ENCODE peak calls at places on chromosomes 1 and 21, in seven cellular contexts. F is brain microvascular endothelial cell, K is WERI-Rb-1, Y is hepatocyte, W is skeletal muscle cell, S is DND-41, A is HFF-Myc. V is an unnamed sample.

GRCh38 chr1:143691400-143691891 is 280.3 kb downstream of the FAM72C start:
- DNase-seq in S (no peak), W (no peak), K (no peak), A (no peak), F (peak; percentile 1), Y (no peak), V (peak; percentile 74)

GRCh38 chr1:55848906-55849305 is 633.7 kb upstream of the USP24 start:
- DNase-seq in Y (no peak), S (no peak), A (no peak), K (no peak), W (no peak), F (peak; percentile 12), V (no peak)

GRCh38 chr1:96416690-96417444 is 304.7 kb upstream of the PTBP2 start:
- DNase-seq in Y (no peak), F (no peak), S (no peak), K (no peak), A (no peak), W (no peak), V (no peak)

GRCh38 chr1:6098303-6099215 is 52.9 kb downstream of the KCNAB2 start:
- DNase-seq in K (no peak), A (peak; percentile 87), Y (no peak), S (no peak), F (no peak), W (peak; percentile 28), V (no peak)

GRCh38 chr1:24562625-24563024 is 6.7 kb downstream of the NCMAP start:
- DNase-seq in S (peak; percentile 10), Y (peak; percentile 57), W (no peak), F (no peak), K (peak; percentile 92), A (no peak), V (no peak)

GRCh38 chr1:183267646-183268431 is 81.8 kb downstream of the LAMC2 start:
- DNase-seq in S (no peak), Y (peak; percentile 32), K (no peak), A (peak; percentile 66), W (peak; percentile 96), F (peak; percentile 87), V (no peak)

GRCh38 chr1:236699366-236699765 is 13.1 kb downstream of the ACTN2 start:
- DNase-seq in W (no peak), S (no peak), F (peak; percentile 16), Y (no peak), K (no peak), A (no peak), V (no peak)

GRCh38 chr1:98458514-98459259 is 202.8 kb upstream of the SNX7 start:
- DNase-seq in A (no peak), K (no peak), S (no peak), F (no peak), W (no peak), Y (no peak), V (no peak)

GRCh38 chr1:102861247-102861646 is 247.1 kb downstream of the COL11A1 start:
- DNase-seq in Y (no peak), W (no peak), F (no peak), K (no peak), S (no peak), A (no peak), V (no peak)

GRCh38 chr1:229572286-229572685 is 13.8 kb upstream of the ABCB10 start:
- DNase-seq in W (no peak), S (no peak), F (no peak), A (no peak), Y (no peak), K (no peak), V (no peak)

GRCh38 chr1:39102537-39103320 is 76.6 kb downstream of the NDUFS5 start:
- DNase-seq in A (peak; percentile 78), K (peak; percentile 32), W (peak; percentile 46), F (peak; percentile 68), S (peak; percentile 63), Y (peak; percentile 78), V (peak; percentile 18)

GRCh38 chr1:44655609-44656008 is 18.7 kb downstream of the TMEM53 start:
- DNase-seq in A (no peak), Y (no peak), F (no peak), S (peak; percentile 17), K (peak; percentile 61), W (no peak), V (peak; percentile 38)

GRCh38 chr1:83764209-83764608 is 234.7 kb downstream of the TTLL7 start:
- DNase-seq in Y (no peak), A (no peak), W (no peak), S (no peak), F (no peak), K (no peak), V (no peak)
- H3K4me3 ChIP-seq in Y (no peak overlapping the region), A (no peak overlapping the region), W (no peak overlapping the region), S (no peak overlapping the region), F (no peak overlapping the region), K (no peak overlapping the region), V (peak overlapping the region; percentile 11)

DNA sequence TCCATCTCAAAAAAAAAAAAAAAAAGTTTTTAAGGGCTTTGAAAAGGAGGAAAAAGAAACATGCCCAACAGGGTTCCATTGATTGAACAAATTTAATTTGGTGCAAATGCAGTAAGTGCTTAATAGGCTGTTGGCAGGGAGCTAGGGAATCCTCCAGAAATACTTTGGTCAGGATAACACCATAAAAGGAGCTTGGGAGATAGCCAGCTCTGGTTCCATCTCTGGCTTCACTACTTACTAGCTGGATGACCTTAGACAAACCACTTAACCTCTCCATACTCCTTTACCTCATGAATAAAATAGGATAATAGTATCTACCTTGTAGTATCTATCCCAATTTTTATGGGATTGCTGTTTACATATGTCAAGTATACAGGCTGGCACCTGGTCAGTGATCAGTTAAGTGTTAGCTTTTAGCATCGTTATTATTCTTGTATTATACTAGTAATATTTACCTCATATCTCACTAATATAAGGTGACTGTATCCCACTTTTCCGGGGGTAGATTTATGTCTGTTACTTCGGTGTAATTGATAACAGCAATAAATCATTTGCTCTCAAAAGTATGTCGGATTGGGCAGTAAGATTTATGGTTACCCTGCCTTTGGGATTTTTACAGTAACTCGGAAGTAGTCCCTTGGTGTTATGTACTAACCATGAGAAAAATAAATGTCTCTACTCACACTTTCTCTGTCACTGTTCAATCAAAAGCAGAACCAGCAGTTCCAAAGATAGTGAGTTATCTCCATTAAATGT is 36.4 kb downstream of the BTG3 start:
- DNase-seq in W (no peak), A (no peak), S (no peak), F (no peak), K (no peak), Y (no peak), V (peak; percentile 32)
- H3K4me3 ChIP-seq in W (no peak overlapping the region), A (no peak overlapping the region), S (no peak overlapping the region), F (no peak overlapping the region), K (no peak overlapping the region), Y (no peak overlapping the region), V (no peak overlapping the region)

DNA sequence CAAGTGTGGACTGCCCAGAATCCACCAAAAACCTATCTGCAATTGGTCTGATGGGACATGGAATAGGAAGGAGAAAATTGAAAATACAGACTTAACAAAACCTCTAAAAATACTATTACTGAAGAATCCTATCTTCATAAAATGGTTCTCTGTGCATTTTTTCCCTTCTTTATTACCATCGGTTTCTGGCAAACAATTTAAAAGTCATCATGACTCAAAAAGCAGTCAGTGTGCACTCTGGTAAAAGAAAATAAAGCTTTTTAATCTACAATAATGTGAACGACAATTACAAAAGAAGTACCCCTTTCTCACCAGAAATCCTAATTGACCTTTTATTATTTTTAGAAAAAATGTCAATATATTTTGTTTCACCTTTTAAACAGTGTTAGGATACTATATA is 186.3 kb downstream of the TPR start:
- DNase-seq in Y (no peak), F (no peak), S (no peak), W (no peak), K (no peak), A (no peak), V (no peak)
- H3K4me3 ChIP-seq in Y (no peak overlapping the region), F (no peak overlapping the region), S (no peak overlapping the region), W (no peak overlapping the region), K (no peak overlapping the region), A (no peak overlapping the region), V (no peak overlapping the region)

GRCh38 chr1:34884961-34885360 is 25.4 kb upstream of the SMIM12 start:
- DNase-seq in K (no peak), A (no peak), Y (no peak), S (no peak), W (no peak), F (no peak), V (no peak)
- H3K4me3 ChIP-seq in K (no peak overlapping the region), A (no peak overlapping the region), Y (no peak overlapping the region), S (no peak overlapping the region), W (no peak overlapping the region), F (no peak overlapping the region), V (no peak overlapping the region)

GRCh38 chr1:28027660-28028059 is 60.8 kb downstream of the EYA3 start:
- DNase-seq in S (no peak), W (no peak), K (no peak), F (no peak), Y (no peak), A (no peak), V (no peak)
- H3K4me3 ChIP-seq in S (no peak overlapping the region), W (no peak overlapping the region), K (no peak overlapping the region), F (no peak overlapping the region), Y (no peak overlapping the region), A (no peak overlapping the region), V (no peak overlapping the region)

GRCh38 chr1:58852731-58853485 is 69.1 kb upstream of the JUN start:
- DNase-seq in S (no peak), K (no peak), F (no peak), Y (no peak), W (no peak), A (no peak), V (no peak)
- H3K4me3 ChIP-seq in S (no peak overlapping the region), K (no peak overlapping the region), F (no peak overlapping the region), Y (no peak overlapping the region), W (no peak overlapping the region), A (no peak overlapping the region), V (no peak overlapping the region)

DNA sequence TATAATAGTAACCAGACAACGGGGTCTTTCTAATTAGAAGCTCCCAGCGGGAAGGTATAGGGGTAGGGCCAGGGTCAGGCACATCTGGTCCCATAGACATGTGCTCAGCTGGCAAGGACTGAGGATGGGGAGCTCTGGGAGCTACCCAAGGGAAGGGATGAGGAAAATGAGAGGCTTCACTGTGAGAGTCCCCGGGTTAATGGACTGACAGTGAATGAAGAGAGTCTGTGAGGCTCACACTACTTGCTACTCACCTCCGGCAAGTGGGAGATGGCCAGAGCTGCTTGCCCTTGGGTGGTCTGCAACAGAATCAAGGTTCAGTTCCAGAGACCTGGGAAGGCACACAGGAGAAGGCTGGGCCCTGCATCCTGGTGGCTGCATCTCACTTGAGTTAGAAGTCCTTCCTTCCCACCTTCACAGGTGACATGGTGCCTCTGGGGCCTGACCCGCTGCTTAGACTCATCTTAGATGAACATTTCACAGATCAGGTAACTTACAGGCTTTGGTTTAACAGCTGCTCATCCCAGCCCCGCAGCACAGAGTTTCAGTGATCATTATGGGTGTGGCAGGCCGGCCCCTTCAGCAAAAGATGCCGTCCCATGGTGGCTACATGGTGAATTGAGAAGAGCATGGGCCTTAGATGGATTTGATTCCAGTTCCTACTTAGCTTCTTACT is 31.7 kb downstream of the EIF2D start:
- DNase-seq in A (no peak), Y (no peak), S (no peak), F (no peak), K (no peak), W (no peak), V (no peak)
- H3K4me3 ChIP-seq in A (no peak overlapping the region), Y (no peak overlapping the region), S (no peak overlapping the region), F (no peak overlapping the region), K (no peak overlapping the region), W (no peak overlapping the region), V (no peak overlapping the region)